ENCODE peak calls at places on chromosomes 16 and 17, in six cellular contexts. Z is MG63, X is lower lobe of right lung, D is esophagus squamous epithelium, K is OCI-LY7, I is A549. C is an unnamed sample. For H3K9me3, the result is how much of the 10 kb centered on the place peaks cover.

GRCh38 chr17:18992454-18993130 is 12.0 kb downstream of the FAM83G start:
- DNase-seq in I (no peak), K (peak), D (no peak), Z (no peak), X (peak), C (no peak)

GRCh38 chr17:79730437-79730768 is 340 bp upstream of the ENPP7 start:
- DNase-seq in X (no peak), K (no peak), I (no peak), D (no peak), Z (no peak), C (no peak)

GRCh38 chr17:49508061-49508865 is 13.2 kb downstream of the NGFR start:
- DNase-seq in K (no peak), D (no peak), X (no peak), Z (peak), I (peak), C (no peak)

GRCh38 chr17:7587420-7587786 is 2.5 kb downstream of the SOX15 start:
- DNase-seq in K (no peak), Z (peak), D (no peak), X (no peak), I (no peak), C (no peak)

GRCh38 chr17:80187090-80187489 is 17.3 kb downstream of the CARD14 start:
- DNase-seq in K (no peak), Z (peak), X (no peak), D (no peak), I (peak), C (no peak)

GRCh38 chr17:72563952-72564351 is 443.1 kb downstream of the SOX9 start:
- DNase-seq in X (no peak), D (no peak), K (no peak), I (no peak), Z (no peak), C (no peak)

GRCh38 chr17:16371742-16372141 is 9.1 kb upstream of the UBB start:
- DNase-seq in X (no peak), D (no peak), Z (no peak), K (no peak), I (no peak), C (no peak)

GRCh38 chr16:74936902-74937560 is 47.9 kb downstream of the WDR59 start:
- DNase-seq in I (no peak), K (no peak), D (no peak), X (no peak), Z (peak), C (peak)

GRCh38 chr17:7633093-7633492 is 3.2 kb downstream of the SHBG start:
- DNase-seq in K (no peak), D (no peak), X (no peak), I (no peak), Z (no peak), C (no peak)

GRCh38 chr16:24769806-24770205 is 40.4 kb downstream of the TNRC6A start:
- DNase-seq in Z (no peak), X (no peak), I (no peak), D (no peak), K (no peak), C (no peak)

GRCh38 chr16:66298006-66298405 is 68.5 kb upstream of the CDH5 start:
- DNase-seq in I (no peak), K (no peak), Z (no peak), X (no peak), D (no peak), C (no peak)

GRCh38 chr16:31487720-31488629 is 5.1 kb downstream of the SLC5A2 start:
- DNase-seq in X (peak), Z (peak), D (no peak), K (no peak), I (peak), C (no peak)

GRCh38 chr17:68054296-68054900 is 18.9 kb downstream of the KPNA2 start:
- DNase-seq in X (no peak), D (no peak), I (no peak), Z (peak), K (no peak), C (no peak)

GRCh38 chr16:53864819-53865491 is 161.0 kb downstream of the FTO start:
- DNase-seq in X (no peak), Z (peak), D (no peak), K (no peak), I (peak), C (peak)

GRCh38 chr17:38465420-38466345 is 37.4 kb downstream of the ARHGAP23 start:
- DNase-seq in Z (peak), D (no peak), K (no peak), I (no peak), X (peak), C (peak)

GRCh38 chr16:68574479-68574878 is 35.4 kb downstream of the ZFP90 start:
- DNase-seq in I (no peak), D (no peak), X (no peak), K (no peak), Z (no peak), C (no peak)

GRCh38 chr16:68575082-68575481 is 36.0 kb downstream of the ZFP90 start:
- DNase-seq in D (no peak), I (no peak), K (no peak), X (no peak), Z (no peak), C (no peak)

DNA sequence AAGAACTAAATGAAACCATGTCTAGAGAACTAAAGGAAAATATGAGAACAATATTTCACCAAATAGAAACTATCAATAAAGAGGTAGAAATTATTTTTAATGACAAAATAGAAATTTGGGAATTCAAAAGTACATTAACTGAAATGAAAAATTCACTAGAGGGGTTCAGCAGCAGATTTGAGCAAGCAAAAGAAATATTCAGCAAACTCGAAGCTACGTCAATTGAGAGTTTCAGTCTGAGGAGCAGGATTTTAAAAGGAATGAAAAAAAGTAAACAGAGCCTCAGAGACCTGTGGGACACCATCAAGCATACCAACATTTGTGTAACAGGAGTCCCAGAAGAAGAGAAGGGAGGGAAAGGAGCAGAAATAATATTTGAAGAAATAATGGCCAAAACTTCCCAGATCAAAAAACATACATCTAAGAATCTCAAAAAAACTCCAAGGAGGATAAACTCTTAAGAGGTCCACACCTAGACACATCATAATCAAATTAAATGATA is 38.3 kb downstream of the ZFP90 start:
- DNase-seq in Z (no peak), I (no peak), X (no peak), K (no peak), D (no peak), C (no peak)
- H3K9me3 ChIP-seq in Z (under half), I (half or more), X (half or more), K (under half), D (half or more), C (under half)

DNA sequence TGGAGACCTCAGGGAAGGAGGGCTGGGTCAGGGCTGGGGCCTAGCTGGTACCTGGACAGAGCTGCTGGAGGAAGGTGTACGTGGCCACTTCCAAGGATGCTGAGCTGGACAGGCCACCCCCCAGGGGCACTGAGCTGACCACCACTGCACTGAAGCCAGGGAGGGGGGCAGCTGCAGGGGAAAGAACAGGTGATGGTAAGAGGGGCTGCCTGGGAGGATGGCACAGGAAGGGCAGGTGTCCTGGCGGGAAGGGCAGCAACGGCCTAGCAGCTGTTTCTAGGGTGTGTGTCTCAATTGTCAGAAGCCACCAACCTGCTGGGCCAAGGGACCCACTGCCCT is 1.8 kb downstream of the GALK1 start:
- DNase-seq in K (no peak), X (peak), I (no peak), Z (no peak), D (no peak), C (no peak)
- H3K9me3 ChIP-seq in K (under half), X (under half), I (under half), Z (under half), D (under half), C (under half)

GRCh38 chr17:17886747-17887146 is 50.0 kb upstream of the SREBF1 start:
- DNase-seq in D (no peak), X (no peak), Z (no peak), K (no peak), I (no peak), C (no peak)
- H3K9me3 ChIP-seq in D (under half), X (under half), Z (under half), K (under half), I (under half), C (under half)

DNA sequence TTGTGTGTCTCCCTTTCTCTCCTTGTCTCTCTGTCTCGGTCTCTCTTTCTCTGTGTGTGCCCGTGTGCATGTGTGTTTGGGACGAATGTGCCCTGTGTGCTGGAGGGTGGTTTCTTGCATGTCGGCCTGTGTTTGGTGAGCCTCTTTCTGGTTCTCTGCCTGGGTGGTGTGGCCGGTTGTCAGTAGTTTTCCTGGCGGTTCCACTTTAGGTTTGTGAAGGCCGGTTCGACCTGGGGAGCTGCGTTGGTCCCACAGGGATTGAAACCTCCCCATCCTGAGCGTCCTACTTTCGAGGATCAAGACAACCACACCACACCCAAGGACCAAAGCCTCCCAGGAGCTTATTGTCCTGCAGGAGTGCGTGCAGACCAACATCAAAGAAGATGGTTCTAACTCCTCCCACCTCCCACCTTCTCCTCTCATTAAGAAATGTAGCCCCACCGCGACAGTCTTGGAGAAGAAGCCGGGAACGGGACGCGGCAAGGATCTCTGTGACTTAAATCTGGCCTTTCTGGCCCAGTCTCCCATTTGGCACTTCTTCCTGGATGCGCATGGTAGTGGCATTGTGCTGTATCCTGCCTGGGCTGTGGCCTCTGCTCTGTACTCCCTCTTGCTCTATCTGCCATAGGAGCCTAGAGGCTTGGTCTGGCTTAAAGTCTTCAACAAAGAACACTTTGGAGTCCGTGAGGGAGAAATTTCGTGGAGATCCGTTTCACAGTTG is 1685.0 kb downstream of the TP53TG3F start:
- DNase-seq in K (no peak), Z (no peak), I (no peak), X (peak), D (no peak), C (no peak)
- H3K9me3 ChIP-seq in K (under half), Z (under half), I (under half), X (under half), D (under half), C (under half)

DNA sequence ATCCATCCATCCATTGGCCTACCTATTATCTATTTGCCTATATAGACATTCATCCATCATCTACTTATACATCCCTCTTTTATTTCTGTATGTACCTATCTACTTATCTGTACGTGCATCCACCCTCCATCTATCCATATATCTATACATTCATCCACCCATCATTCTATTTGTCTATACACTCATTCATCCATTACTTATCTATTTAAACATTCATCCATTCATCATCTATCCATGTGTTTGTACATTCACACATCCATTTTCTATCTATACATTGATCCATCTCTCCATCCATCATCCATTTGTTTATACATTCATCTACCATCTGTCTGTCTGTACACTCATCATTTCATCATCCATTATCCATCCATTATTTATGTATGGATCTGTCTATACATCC is 365.7 kb upstream of the RBFOX1 start:
- DNase-seq in D (no peak), Z (no peak), X (no peak), K (no peak), I (no peak), C (no peak)
- H3K9me3 ChIP-seq in D (under half), Z (under half), X (under half), K (under half), I (under half), C (under half)

C was measured in SJSA1.